ENCODE peak calls at places on chromosomes 7 and 10, in six cellular contexts. R is adipocyte; B is colonic mucosa; D is stimulated activated effector memory CD8-positive, alpha-beta T cell treated with anti-CD3 and anti-CD28 coated beads, Interleukin-12 subunit alpha, Interleukin-12 subunit beta, amount 100 ng/mL, for 72 hours; J is activated CD4-positive, alpha-beta T cell treated with anti-CD3 and anti-CD28 coated beads, Interleukin-2, amount 50 U/mL, for 24 hours; H is nucleus accumbens. Q is an unnamed sample.

GRCh38 chr10:76649723-76650127 is 987.9 kb downstream of the KCNMA1 start:
- DNase-seq in R (peak; percentile 85), H (no peak), B (peak; percentile 67), D (no peak), J (no peak), Q (no peak)

GRCh38 chr10:91410638-91411367 is 659 bp downstream of the HECTD2 start:
- DNase-seq in J (no peak), R (peak; percentile 63), H (no peak), D (no peak), B (peak; percentile 59), Q (no peak)

GRCh38 chr7:135795846-135796570 is 47.4 kb upstream of the FAM180A start:
- DNase-seq in J (no peak), B (no peak), H (no peak), D (no peak), R (peak; percentile 56), Q (no peak)

GRCh38 chr10:51729822-51730530 is 30.6 kb upstream of the CSTF2T start:
- DNase-seq in R (no peak), B (no peak), D (no peak), J (no peak), H (no peak), Q (no peak)

GRCh38 chr7:37045786-37046185 is 321.5 kb upstream of the AOAH start:
- DNase-seq in B (no peak), H (no peak), R (no peak), D (no peak), J (no peak), Q (no peak)

GRCh38 chr10:21975378-21975990 is 28.0 kb downstream of the DNAJC1 start:
- DNase-seq in D (no peak), R (peak; percentile 10), H (no peak), J (no peak), B (no peak), Q (no peak)

GRCh38 chr10:90051474-90051873 is 350.1 kb downstream of the KIF20B start:
- DNase-seq in R (no peak), D (no peak), B (no peak), H (no peak), J (no peak), Q (no peak)

GRCh38 chr7:55086413-55087201 is 67.8 kb downstream of the EGFR start:
- DNase-seq in J (no peak), H (no peak), D (no peak), B (no peak), R (peak; percentile 79), Q (no peak)

GRCh38 chr10:42887734-42888503 is 105.3 kb downstream of the BMS1 start:
- DNase-seq in J (no peak), D (no peak), H (no peak), B (no peak), R (no peak), Q (no peak)

GRCh38 chr7:94059747-94060146 is 55.6 kb upstream of the BET1 start:
- DNase-seq in R (no peak), B (no peak), D (no peak), J (no peak), H (no peak), Q (no peak)

GRCh38 chr10:79124066-79124465 is 55.3 kb downstream of the ZMIZ1 start:
- DNase-seq in H (no peak), J (no peak), B (no peak), D (no peak), R (no peak), Q (no peak)

GRCh38 chr10:109981641-109982040 is 26.1 kb upstream of the ADD3 start:
- DNase-seq in J (no peak), R (no peak), B (no peak), H (no peak), D (no peak), Q (no peak)

GRCh38 chr10:42883993-42884983 is 101.7 kb downstream of the BMS1 start:
- DNase-seq in R (no peak), B (no peak), J (no peak), H (no peak), D (no peak), Q (no peak)

GRCh38 chr10:114869500-114869899 is 47.9 kb downstream of the FHIP2A start:
- DNase-seq in J (no peak), B (no peak), H (no peak), D (no peak), R (peak; percentile 79), Q (no peak)

GRCh38 chr7:78345293-78345692 is 546.7 kb downstream of the PHTF2 start:
- DNase-seq in D (no peak), B (no peak), H (no peak), R (no peak), J (no peak), Q (no peak)

GRCh38 chr10:26682926-26683325 is 14.6 kb upstream of the PDSS1 start:
- DNase-seq in B (no peak), R (no peak), H (no peak), J (no peak), D (no peak), Q (no peak)

GRCh38 chr10:14087585-14087984 is 243.1 kb downstream of the FRMD4A start:
- DNase-seq in D (no peak), H (no peak), B (no peak), R (no peak), J (no peak), Q (no peak)

GRCh38 chr10:113891476-113891875 is 37.0 kb downstream of the NHLRC2 start:
- DNase-seq in D (no peak), H (no peak), J (no peak), B (no peak), R (peak; percentile 36), Q (no peak)

GRCh38 chr7:1512781-1513656 is 8.8 kb upstream of the INTS1 start:
- DNase-seq in R (peak; percentile 74), J (no peak), H (no peak), B (no peak), D (no peak), Q (peak; percentile 16)

GRCh38 chr7:102457352-102457924 is 7.2 kb downstream of the ALKBH4 start:
- DNase-seq in B (no peak), R (no peak), D (no peak), J (no peak), H (no peak), Q (no peak)

GRCh38 chr7:99365318-99366141 is 9.0 kb upstream of the ARPC1B start:
- DNase-seq in D (no peak), R (peak; percentile 35), H (no peak), B (peak; percentile 82), J (peak; percentile 30), Q (no peak)

GRCh38 chr7:135817576-135817975 is 69.0 kb upstream of the FAM180A start:
- DNase-seq in D (no peak), J (no peak), B (no peak), H (no peak), R (no peak), Q (no peak)

GRCh38 chr7:96976106-96976505 is 29.2 kb upstream of the DLX6 start:
- DNase-seq in B (no peak), R (no peak), J (no peak), H (no peak), D (no peak), Q (no peak)

GRCh38 chr10:5557040-5557721 is 32.4 kb downstream of the CALML3 start:
- DNase-seq in B (no peak), J (no peak), R (no peak), D (no peak), H (no peak), Q (no peak)

GRCh38 chr7:157561816-157562410 is 225.1 kb downstream of the DNAJB6 start:
- DNase-seq in R (no peak), H (no peak), D (no peak), B (no peak), J (no peak), Q (no peak)

GRCh38 chr10:123724747-123725146 is 58.6 kb downstream of the GPR26 start:
- DNase-seq in H (no peak), J (no peak), D (no peak), R (no peak), B (no peak), Q (no peak)

GRCh38 chr10:133346413-133346812 is 760 bp upstream of the PRAP1 start:
- DNase-seq in H (no peak), J (no peak), R (no peak), B (no peak), D (no peak), Q (no peak)

GRCh38 chr10:60262647-60263126 is 127.0 kb downstream of the ANK3 start:
- DNase-seq in R (no peak), J (no peak), H (no peak), D (no peak), B (no peak), Q (no peak)

Q was measured in hippocampal formation.